ENCODE peak calls at places on chromosomes 2 and 18, in four cellular contexts. One of them, this sample, is unnamed.

GRCh38 chr2:127358044-127358443 is 29.7 kb downstream of the MAP3K2 start:
- DNase-seq in ovary: no peak
- DNase-seq in body of pancreas: no peak
- DNase-seq in PC-3: peak
- DNase-seq in this sample: no peak

GRCh38 chr2:176664478-176664877 is 395.2 kb downstream of the MTX2 start:
- DNase-seq in PC-3: peak
- DNase-seq in ovary: no peak
- DNase-seq in body of pancreas: no peak
- DNase-seq in this sample: no peak

GRCh38 chr2:323035-323434 is 35.1 kb upstream of the ALKAL2 start:
- DNase-seq in body of pancreas: no peak
- DNase-seq in PC-3: no peak
- DNase-seq in ovary: no peak
- DNase-seq in this sample: no peak

GRCh38 chr2:203437516-203437915 is 97.6 kb downstream of the RAPH1 start:
- DNase-seq in ovary: no peak
- DNase-seq in PC-3: no peak
- DNase-seq in body of pancreas: no peak
- DNase-seq in this sample: no peak

GRCh38 chr2:38685116-38685735 is 19.3 kb downstream of the GALM start:
- DNase-seq in body of pancreas: peak
- DNase-seq in PC-3: peak
- DNase-seq in ovary: no peak
- DNase-seq in this sample: no peak

GRCh38 chr2:118580651-118581050 is 266.8 kb downstream of the EN1 start:
- DNase-seq in PC-3: peak
- DNase-seq in body of pancreas: no peak
- DNase-seq in ovary: no peak
- DNase-seq in this sample: no peak

GRCh38 chr18:62663731-62664336 is 51.5 kb upstream of the PHLPP1 start:
- DNase-seq in ovary: no peak
- DNase-seq in body of pancreas: no peak
- DNase-seq in PC-3: peak
- DNase-seq in this sample: no peak

GRCh38 chr2:19790291-19790690 is 111.5 kb downstream of the TTC32 start:
- DNase-seq in ovary: no peak
- DNase-seq in body of pancreas: no peak
- DNase-seq in PC-3: no peak
- DNase-seq in this sample: no peak

GRCh38 chr2:68812256-68812655 is 58.9 kb downstream of the BMP10 start:
- DNase-seq in PC-3: no peak
- DNase-seq in ovary: no peak
- DNase-seq in body of pancreas: no peak
- DNase-seq in this sample: no peak

GRCh38 chr18:34158881-34159690 is 65.6 kb downstream of the NOL4 start:
- DNase-seq in ovary: peak
- DNase-seq in body of pancreas: peak
- DNase-seq in PC-3: no peak
- DNase-seq in this sample: peak

GRCh38 chr2:6780765-6781274 is 84.9 kb downstream of the CMPK2 start:
- DNase-seq in ovary: peak
- DNase-seq in PC-3: peak
- DNase-seq in body of pancreas: peak
- DNase-seq in this sample: no peak

GRCh38 chr2:101442042-101442666 is 32.8 kb downstream of the RFX8 start:
- DNase-seq in ovary: no peak
- DNase-seq in body of pancreas: no peak
- DNase-seq in PC-3: peak
- DNase-seq in this sample: no peak

GRCh38 chr2:236107971-236108625 is 60.1 kb downstream of the GBX2 start:
- DNase-seq in PC-3: no peak
- DNase-seq in ovary: no peak
- DNase-seq in body of pancreas: no peak
- DNase-seq in this sample: no peak

GRCh38 chr18:62329676-62330454 is 4.8 kb downstream of the TNFRSF11A start:
- DNase-seq in ovary: no peak
- DNase-seq in body of pancreas: peak
- DNase-seq in PC-3: peak
- DNase-seq in this sample: no peak

GRCh38 chr2:224449212-224450147 is 47.6 kb upstream of the FAM124B start:
- DNase-seq in body of pancreas: peak
- DNase-seq in PC-3: peak
- DNase-seq in ovary: no peak
- DNase-seq in this sample: no peak

GRCh38 chr2:128563348-128563687 is 244.7 kb upstream of the HS6ST1 start:
- DNase-seq in ovary: peak
- DNase-seq in body of pancreas: peak
- DNase-seq in PC-3: no peak
- DNase-seq in this sample: no peak

GRCh38 chr2:151518802-151519201 is 109.1 kb downstream of the RIF1 start:
- DNase-seq in ovary: no peak
- DNase-seq in PC-3: peak
- DNase-seq in body of pancreas: no peak
- DNase-seq in this sample: no peak

GRCh38 chr2:45237850-45238542 is 228.7 kb upstream of the SIX2 start:
- DNase-seq in ovary: no peak
- DNase-seq in PC-3: peak
- DNase-seq in body of pancreas: no peak
- DNase-seq in this sample: no peak

GRCh38 chr2:57396364-57397098 is 650.1 kb upstream of the VRK2 start:
- DNase-seq in ovary: no peak
- DNase-seq in PC-3: no peak
- DNase-seq in body of pancreas: no peak
- DNase-seq in this sample: no peak

GRCh38 chr2:132719480-132719879 is 49.5 kb upstream of the LYPD1 start:
- DNase-seq in PC-3: no peak
- DNase-seq in body of pancreas: no peak
- DNase-seq in ovary: no peak
- DNase-seq in this sample: no peak

GRCh38 chr18:44701227-44701626 is 20.5 kb downstream of the SETBP1 start:
- DNase-seq in ovary: peak
- DNase-seq in body of pancreas: no peak
- DNase-seq in PC-3: no peak
- DNase-seq in this sample: no peak

GRCh38 chr2:149166958-149167810 is 128.7 kb downstream of the LYPD6B start:
- DNase-seq in ovary: no peak
- DNase-seq in body of pancreas: no peak
- DNase-seq in PC-3: peak
- DNase-seq in this sample: no peak

GRCh38 chr2:193112986-193113385 is 918.3 kb upstream of the TMEFF2 start:
- DNase-seq in body of pancreas: no peak
- DNase-seq in ovary: no peak
- DNase-seq in PC-3: no peak
- DNase-seq in this sample: no peak

GRCh38 chr2:86790828-86791561 is at the start of gene CD8A:
- DNase-seq in PC-3: no peak
- DNase-seq in body of pancreas: no peak
- DNase-seq in ovary: no peak
- DNase-seq in this sample: no peak

GRCh38 chr2:241863021-241863954 is 4.6 kb upstream of the PDCD1 start:
- DNase-seq in body of pancreas: no peak
- DNase-seq in ovary: peak
- DNase-seq in PC-3: no peak
- DNase-seq in this sample: no peak

GRCh38 chr2:228763600-228763999 is 507.5 kb downstream of the PID1 start:
- DNase-seq in ovary: no peak
- DNase-seq in body of pancreas: no peak
- DNase-seq in PC-3: no peak
- DNase-seq in this sample: no peak

GRCh38 chr2:228767196-228767595 is 503.9 kb downstream of the PID1 start:
- DNase-seq in PC-3: no peak
- DNase-seq in ovary: no peak
- DNase-seq in body of pancreas: no peak
- DNase-seq in this sample: no peak

GRCh38 chr2:228771719-228772254 is 499.3 kb downstream of the PID1 start:
- DNase-seq in PC-3: no peak
- DNase-seq in body of pancreas: no peak
- DNase-seq in ovary: no peak
- DNase-seq in this sample: no peak

GRCh38 chr2:228771306-228771705 is 499.8 kb downstream of the PID1 start:
- DNase-seq in PC-3: no peak
- DNase-seq in ovary: no peak
- DNase-seq in body of pancreas: no peak
- DNase-seq in this sample: no peak

GRCh38 chr2:228768818-228769217 is 502.3 kb downstream of the PID1 start:
- DNase-seq in PC-3: peak
- DNase-seq in body of pancreas: no peak
- DNase-seq in ovary: no peak
- DNase-seq in this sample: no peak
- H3K27ac ChIP-seq in PC-3: no peak
- H3K27ac ChIP-seq in body of pancreas: no peak
- H3K27ac ChIP-seq in ovary: no peak
- H3K27ac ChIP-seq in this sample: no peak

GRCh38 chr2:33496150-33496549 is 19.7 kb downstream of the RASGRP3 start:
- DNase-seq in ovary: no peak
- DNase-seq in PC-3: no peak
- DNase-seq in body of pancreas: no peak
- DNase-seq in this sample: no peak

GRCh38 chr2:33495683-33496082 is 19.2 kb downstream of the RASGRP3 start:
- DNase-seq in ovary: no peak
- DNase-seq in body of pancreas: no peak
- DNase-seq in PC-3: no peak
- DNase-seq in this sample: no peak

GRCh38 chr2:33494155-33494779 is 17.8 kb downstream of the RASGRP3 start:
- DNase-seq in ovary: no peak
- DNase-seq in body of pancreas: no peak
- DNase-seq in PC-3: peak
- DNase-seq in this sample: no peak

GRCh38 chr2:33497177-33497787 is 20.8 kb downstream of the RASGRP3 start:
- DNase-seq in PC-3: no peak
- DNase-seq in body of pancreas: no peak
- DNase-seq in ovary: no peak
- DNase-seq in this sample: no peak

GRCh38 chr2:33494877-33495641 is 18.6 kb downstream of the RASGRP3 start:
- DNase-seq in ovary: no peak
- DNase-seq in body of pancreas: no peak
- DNase-seq in PC-3: peak
- DNase-seq in this sample: no peak
- H3K4me3 ChIP-seq in ovary: no peak
- H3K4me3 ChIP-seq in body of pancreas: no peak
- H3K4me3 ChIP-seq in PC-3: peak
- H3K4me3 ChIP-seq in this sample: no peak

GRCh38 chr18:26185267-26185666 is 41.0 kb upstream of the TAF4B start:
- DNase-seq in ovary: no peak
- DNase-seq in body of pancreas: no peak
- DNase-seq in PC-3: peak
- DNase-seq in this sample: no peak
- TF ChIP-seq CTCF in ovary: no peak
- TF ChIP-seq CTCF in body of pancreas: no peak
- TF ChIP-seq CTCF in PC-3: peak
- TF ChIP-seq CTCF in this sample: no peak

DNA sequence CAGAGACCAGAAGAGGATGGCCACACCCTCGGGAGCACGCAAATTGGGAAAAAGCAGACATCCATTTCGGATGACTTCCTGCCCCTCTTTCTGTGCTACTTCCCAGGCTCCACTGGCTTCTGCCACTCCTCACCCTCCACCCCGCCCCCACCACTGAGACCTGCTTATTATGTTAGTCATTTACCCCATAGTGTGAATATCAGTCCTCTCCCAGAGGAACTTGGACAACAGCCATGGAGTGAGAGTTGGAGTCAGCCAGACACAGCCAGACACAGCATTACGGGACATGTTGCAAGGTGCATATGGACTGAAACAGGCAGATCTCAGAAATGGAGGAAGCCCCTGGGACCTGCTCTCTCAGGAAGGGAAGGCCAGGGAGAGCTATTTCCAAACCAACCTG is 51.8 kb downstream of the CTIF start:
- DNase-seq in ovary: no peak
- DNase-seq in PC-3: peak
- DNase-seq in body of pancreas: no peak
- DNase-seq in this sample: no peak
- H3K27ac ChIP-seq in ovary: no peak
- H3K27ac ChIP-seq in PC-3: no peak
- H3K27ac ChIP-seq in body of pancreas: no peak
- H3K27ac ChIP-seq in this sample: no peak

This sample was measured in WERI-Rb-1.